ENCODE peak calls at places on chromosomes 5 and 9, in eight cellular contexts. E, F, W, T, A, Y, I and P are unnamed samples.

GRCh38 chr9:21443849-21444625 is 3.8 kb downstream of the IFNA1 start:
- DNase-seq in Y (no peak), F (no peak), E (no peak), W (peak; percentile 70), T (no peak), I (no peak), A (no peak), P (peak; percentile 63)

GRCh38 chr9:124264812-124265211 is 7.1 kb downstream of the NEK6 start:
- DNase-seq in I (no peak), E (no peak), T (no peak), Y (no peak), A (no peak), F (no peak), W (peak; percentile 73), P (no peak)

GRCh38 chr9:113807173-113808061 is 68.7 kb upstream of the ZNF618 start:
- DNase-seq in T (peak; percentile 17), F (no peak), E (no peak), Y (peak; percentile 22), A (no peak), W (no peak), I (peak; percentile 20), P (peak; percentile 19)

GRCh38 chr5:81398741-81399140 is 4.8 kb upstream of the ACOT12 start:
- DNase-seq in A (no peak), I (no peak), F (no peak), E (no peak), Y (no peak), T (no peak), W (no peak), P (no peak)

GRCh38 chr9:19938990-19939736 is 150.3 kb upstream of the SLC24A2 start:
- DNase-seq in A (no peak), T (no peak), Y (no peak), E (no peak), F (no peak), W (no peak), I (no peak), P (no peak)

GRCh38 chr5:65086234-65086886 is 317.6 kb downstream of the CWC27 start:
- DNase-seq in I (no peak), Y (no peak), T (no peak), F (no peak), A (no peak), E (no peak), W (no peak), P (no peak)

GRCh38 chr5:53017794-53018391 is 28.7 kb downstream of the ITGA2 start:
- DNase-seq in T (no peak), I (no peak), F (no peak), W (no peak), E (no peak), A (no peak), Y (no peak), P (no peak)

GRCh38 chr5:167699434-167699833 is 592.0 kb upstream of the WWC1 start:
- DNase-seq in Y (no peak), W (no peak), E (no peak), A (peak; percentile 100), F (no peak), T (no peak), I (no peak), P (no peak)

GRCh38 chr5:136084698-136085097 is 47.9 kb upstream of the SMAD5 start:
- DNase-seq in W (no peak), T (no peak), A (no peak), F (peak; percentile 43), I (no peak), Y (no peak), E (no peak), P (no peak)

GRCh38 chr5:55303238-55303690 is 4.2 kb downstream of the DHX29 start:
- DNase-seq in T (no peak), E (no peak), I (no peak), A (no peak), Y (no peak), W (no peak), F (no peak), P (no peak)

GRCh38 chr5:159163700-159164044 is 45.7 kb downstream of the RNF145 start:
- DNase-seq in T (no peak), F (no peak), W (no peak), A (no peak), E (no peak), Y (no peak), I (no peak), P (no peak)

GRCh38 chr5:176533390-176533789 is 3.8 kb downstream of the RNF44 start:
- DNase-seq in W (no peak), T (no peak), A (no peak), Y (no peak), I (no peak), F (peak; percentile 46), E (no peak), P (peak; percentile 71)

GRCh38 chr9:79023134-79023577 is 548.6 kb upstream of the TLE4 start:
- DNase-seq in A (no peak), T (no peak), F (no peak), E (no peak), Y (no peak), W (no peak), I (no peak), P (no peak)

GRCh38 chr5:149932445-149933350 is 11.9 kb downstream of the PDE6A start:
- DNase-seq in A (no peak), F (no peak), I (no peak), E (no peak), W (no peak), Y (no peak), T (no peak), P (no peak)

GRCh38 chr5:67809589-67809988 is 406.0 kb upstream of the PIK3R1 start:
- DNase-seq in I (no peak), Y (no peak), T (no peak), A (no peak), W (no peak), F (no peak), E (no peak), P (no peak)

GRCh38 chr9:83999141-83999918 is 18.7 kb downstream of the RMI1 start:
- DNase-seq in W (no peak), E (no peak), I (no peak), Y (no peak), F (no peak), A (peak; percentile 80), T (no peak), P (no peak)